ENCODE peak calls at places on chromosome 12, in five cellular contexts. W, Q, M, Y and A are unnamed samples.

GRCh38 chr12:47547077-47547476 is 158.8 kb downstream of the RPAP3 start:
- DNase-seq in W (no peak), Q (no peak), M (no peak), Y (peak; percentile 53), A (no peak)

GRCh38 chr12:92144631-92145480 is 790 bp downstream of the BTG1 start:
- DNase-seq in W (peak; percentile 50), Q (peak; percentile 58), M (peak; percentile 50), Y (peak; percentile 40), A (no peak)

GRCh38 chr12:118060301-118061010 is 523 bp downstream of the WSB2 start:
- DNase-seq in W (peak; percentile 60), Q (peak; percentile 30), M (peak; percentile 70), Y (peak; percentile 24), A (no peak)

GRCh38 chr12:21337453-21337852 is 2.7 kb upstream of the SLCO1A2 start:
- DNase-seq in W (no peak), Q (no peak), M (no peak), Y (no peak), A (no peak)

GRCh38 chr12:39930066-39930465 is 175.8 kb downstream of the SLC2A13 start:
- DNase-seq in W (no peak), Q (no peak), M (no peak), Y (no peak), A (no peak)

GRCh38 chr12:73629893-73630872 is 907.5 kb upstream of the ATXN7L3B start:
- DNase-seq in W (no peak), Q (no peak), M (no peak), Y (peak; percentile 75), A (no peak)

GRCh38 chr12:1760566-1761382 is 59.6 kb upstream of the LRTM2 start:
- DNase-seq in W (no peak), Q (no peak), M (peak; percentile 15), Y (no peak), A (no peak)

GRCh38 chr12:3262466-3262865 is 185.3 kb downstream of the TSPAN9 start:
- DNase-seq in W (no peak), Q (no peak), M (no peak), Y (peak; percentile 49), A (no peak)

GRCh38 chr12:116524964-116525379 is 34.2 kb upstream of the MAP1LC3B2 start:
- DNase-seq in W (peak; percentile 51), Q (no peak), M (no peak), Y (peak; percentile 83), A (no peak)

GRCh38 chr12:29561736-29562135 is 64.2 kb upstream of the OVCH1 start:
- DNase-seq in W (no peak), Q (no peak), M (no peak), Y (no peak), A (no peak)

GRCh38 chr12:22100952-22101748 is 55.1 kb downstream of the CMAS start:
- DNase-seq in W (peak; percentile 28), Q (peak; percentile 60), M (peak; percentile 57), Y (peak; percentile 86), A (no peak)

DNA sequence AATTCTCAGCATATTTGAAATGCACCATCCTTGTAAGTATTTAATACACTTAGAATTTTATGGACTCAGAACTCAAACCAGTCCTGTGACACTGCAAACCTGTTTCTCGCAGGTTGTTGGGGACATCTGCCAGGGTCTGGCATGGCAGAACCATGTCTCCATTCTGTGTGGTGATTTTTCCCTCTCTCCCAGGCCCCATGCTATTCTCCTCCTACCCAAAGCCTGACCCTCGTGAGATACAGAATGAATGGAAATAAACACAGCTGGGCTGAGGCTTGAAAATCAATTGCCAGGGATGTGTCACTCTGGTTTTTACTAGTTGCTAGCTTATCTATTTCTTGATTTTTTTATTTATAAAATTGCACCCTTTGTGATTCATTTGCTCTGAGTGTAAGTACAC is 19.8 kb downstream of the TPH2 start:
- DNase-seq in W (no peak), Q (no peak), M (no peak), Y (no peak), A (no peak)
- H3K27ac ChIP-seq in W (no peak overlapping the region), Q (no peak overlapping the region), M (no peak overlapping the region), Y (no peak overlapping the region), A (no peak overlapping the region)

GRCh38 chr12:89619764-89620163 is 88.9 kb downstream of the ATP2B1 start:
- DNase-seq in W (no peak), Q (no peak), M (no peak), Y (no peak), A (no peak)
- H3K4me1 ChIP-seq in W (no peaks in the 10 kb centered on the region), Q (no peaks in the 10 kb centered on the region), M (no peaks in the 10 kb centered on the region), Y (no peaks in the 10 kb centered on the region), A (no peaks in the 10 kb centered on the region)

GRCh38 chr12:132747395-132747794 is 14.2 kb downstream of the ANKLE2 start:
- DNase-seq in W (no peak), Q (no peak), M (no peak), Y (no peak), A (no peak)
- TF ChIP-seq CTCF in W (no peak), Q (no peak), M (no peak), Y (no peak), A (no peak)

DNA sequence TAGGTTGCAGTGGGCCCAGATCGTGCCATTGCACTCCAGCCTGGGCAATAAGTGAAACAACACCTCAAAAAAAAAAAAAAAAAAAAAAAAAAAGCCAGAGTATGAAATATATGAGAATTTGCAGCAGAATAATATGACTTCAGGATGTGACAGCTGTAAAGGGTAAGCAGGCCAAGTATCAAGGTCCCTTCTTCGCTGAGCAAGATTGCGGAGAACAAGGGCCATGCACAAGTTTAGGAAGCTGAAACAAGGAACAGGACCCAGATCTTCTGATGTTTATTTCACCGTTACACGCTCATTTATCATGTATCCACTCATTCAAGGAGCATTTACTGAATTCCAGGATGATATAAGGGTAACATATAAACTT is 659 bp upstream of the FOXJ2 start:
- DNase-seq in W (no peak), Q (no peak), M (no peak), Y (no peak), A (no peak)
- H3K27ac ChIP-seq in W (peak overlapping the region; percentile 98), Q (peak overlapping the region; percentile 97), M (peak overlapping the region; percentile 99), Y (no peak overlapping the region), A (peak overlapping the region; percentile 97)

DNA sequence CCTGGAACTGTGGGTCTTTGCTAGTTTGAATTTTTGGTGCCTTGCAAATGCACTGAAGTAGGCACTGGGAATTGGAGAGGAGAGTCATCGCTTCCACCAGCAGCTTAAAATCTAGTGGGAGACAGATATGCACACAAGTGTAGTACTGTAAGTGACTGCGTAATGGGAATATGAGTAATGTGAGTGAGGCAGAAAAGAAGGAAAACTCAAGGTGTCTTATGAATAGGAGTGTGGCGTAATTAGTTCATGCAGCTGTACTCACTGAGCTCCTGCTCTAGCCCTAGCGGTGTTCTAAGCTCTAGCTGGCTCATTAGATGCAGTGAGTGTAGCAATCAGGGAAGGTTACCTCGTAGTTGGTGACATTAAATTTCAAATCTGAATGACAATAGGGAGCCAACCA is 2.8 kb downstream of the TCP11L2 start:
- DNase-seq in W (no peak), Q (no peak), M (peak; percentile 17), Y (peak; percentile 13), A (no peak)
- H3K4me1 ChIP-seq in W (peaks cover 11% of the 10 kb centered on the region), Q (peaks cover 36% of the 10 kb centered on the region), M (peaks cover 56% of the 10 kb centered on the region), Y (peaks cover 18% of the 10 kb centered on the region), A (peaks cover 12% of the 10 kb centered on the region)